ENCODE peak calls at places on chromosomes 7 and 10, in eight cellular contexts. Y is NCI-H1105; M is naive thymus-derived CD4-positive, alpha-beta T cell; R is iris pigment epithelial cell; C is posterior vena cava; S is anterior cingulate cortex; Z is mammary epithelial cell; L is GM23248. G is an unnamed sample.

GRCh38 chr7:87137271-87137670 is 15.0 kb upstream of the DMTF1 start:
- DNase-seq in Y (no peak), M (no peak), R (no peak), C (no peak), S (no peak), Z (no peak), L (no peak), G (no peak)

GRCh38 chr10:92590623-92591549 is 2.0 kb upstream of the KIF11 start:
- DNase-seq in Y (no peak), M (no peak), R (peak), C (no peak), S (peak), Z (no peak), L (peak), G (peak)

GRCh38 chr10:17787087-17787942 is 21.8 kb upstream of the MRC1 start:
- DNase-seq in Y (no peak), M (no peak), R (peak), C (no peak), S (no peak), Z (peak), L (peak), G (peak)

GRCh38 chr10:77702166-77702565 is 64.6 kb upstream of the KCNMA1 start:
- DNase-seq in Y (no peak), M (no peak), R (peak), C (no peak), S (peak), Z (peak), L (peak), G (peak)

GRCh38 chr7:35255417-35255798 is 1.5 kb upstream of the TBX20 start:
- DNase-seq in Y (no peak), M (no peak), R (no peak), C (no peak), S (no peak), Z (no peak), L (no peak), G (no peak)

GRCh38 chr10:1183033-1183396 is 126.8 kb downstream of the WDR37 start:
- DNase-seq in Y (no peak), M (no peak), R (no peak), C (peak), S (no peak), Z (no peak), L (no peak), G (no peak)

GRCh38 chr10:104614245-104614831 is 26.8 kb upstream of the SORCS3 start:
- DNase-seq in Y (no peak), M (peak), R (peak), C (no peak), S (no peak), Z (peak), L (peak), G (peak)

GRCh38 chr10:99345350-99345749 is 16.2 kb downstream of the CNNM1 start:
- DNase-seq in Y (no peak), M (no peak), R (no peak), C (no peak), S (no peak), Z (peak), L (peak), G (no peak)

GRCh38 chr10:27819781-27820531 is 74.3 kb upstream of the MKX start:
- DNase-seq in Y (no peak), M (no peak), R (peak), C (no peak), S (no peak), Z (peak), L (peak), G (peak)

GRCh38 chr7:216360-217300 is 24.3 kb downstream of the FAM20C start:
- DNase-seq in Y (no peak), M (no peak), R (no peak), C (peak), S (no peak), Z (no peak), L (no peak), G (no peak)

GRCh38 chr7:70776627-70777101 is 355.3 kb upstream of the GALNT17 start:
- DNase-seq in Y (no peak), M (no peak), R (no peak), C (no peak), S (peak), Z (peak), L (peak), G (no peak)

GRCh38 chr7:111531993-111532392 is 30.3 kb downstream of the IMMP2L start:
- DNase-seq in Y (no peak), M (no peak), R (peak), C (no peak), S (no peak), Z (no peak), L (peak), G (peak)

GRCh38 chr10:72702868-72703581 is 11.1 kb downstream of the MCU start:
- DNase-seq in Y (no peak), M (no peak), R (no peak), C (no peak), S (no peak), Z (no peak), L (peak), G (no peak)

GRCh38 chr10:43194861-43195260 is 56.6 kb downstream of the CSGALNACT2 start:
- DNase-seq in Y (no peak), M (no peak), R (no peak), C (peak), S (no peak), Z (no peak), L (peak), G (no peak)

GRCh38 chr10:100759331-100759730 is 13.9 kb downstream of the PAX2 start:
- DNase-seq in Y (no peak), M (no peak), R (no peak), C (peak), S (no peak), Z (no peak), L (no peak), G (no peak)

GRCh38 chr10:12589271-12589670 is 239.9 kb downstream of the CAMK1D start:
- DNase-seq in Y (no peak), M (no peak), R (no peak), C (no peak), S (no peak), Z (no peak), L (no peak), G (no peak)

GRCh38 chr10:75401569-75402485 is at the start of gene ZNF503:
- DNase-seq in Y (peak), M (no peak), R (peak), C (peak), S (peak), Z (peak), L (peak), G (peak)

GRCh38 chr7:121960678-121961461 is 87.9 kb downstream of the PTPRZ1 start:
- DNase-seq in Y (no peak), M (no peak), R (peak), C (no peak), S (no peak), Z (peak), L (peak), G (peak)

GRCh38 chr7:143279186-143280098 is 5.3 kb upstream of the TMEM139 start:
- DNase-seq in Y (no peak), M (peak), R (peak), C (no peak), S (peak), Z (peak), L (peak), G (peak)

GRCh38 chr10:11884706-11885423 is 61.7 kb downstream of the PROSER2 start:
- DNase-seq in Y (no peak), M (no peak), R (no peak), C (no peak), S (no peak), Z (peak), L (no peak), G (peak)

GRCh38 chr7:135188298-135188984 is 17.9 kb upstream of the CYREN start:
- DNase-seq in Y (no peak), M (no peak), R (peak), C (peak), S (no peak), Z (peak), L (no peak), G (peak)

GRCh38 chr10:116892873-116893685 is 43.8 kb downstream of the ENO4 start:
- DNase-seq in Y (no peak), M (no peak), R (peak), C (no peak), S (no peak), Z (no peak), L (no peak), G (no peak)

GRCh38 chr10:91635401-91636400 is 2.8 kb upstream of the PPP1R3C start:
- DNase-seq in Y (peak), M (peak), R (peak), C (no peak), S (peak), Z (peak), L (peak), G (peak)

GRCh38 chr7:134548877-134549276 is at the start of gene AKR1B15:
- DNase-seq in Y (no peak), M (no peak), R (peak), C (no peak), S (no peak), Z (peak), L (peak), G (peak)

GRCh38 chr10:132186488-132187413 is at the start of gene DPYSL4:
- DNase-seq in Y (no peak), M (peak), R (no peak), C (no peak), S (peak), Z (no peak), L (peak), G (no peak)

GRCh38 chr7:158442260-158442659 is 145.4 kb downstream of the PTPRN2 start:
- DNase-seq in Y (no peak), M (no peak), R (peak), C (no peak), S (no peak), Z (no peak), L (no peak), G (peak)

GRCh38 chr10:34899161-34899560 is 84.1 kb upstream of the PARD3 start:
- DNase-seq in Y (no peak), M (no peak), R (no peak), C (no peak), S (no peak), Z (no peak), L (no peak), G (no peak)

GRCh38 chr7:153324094-153324493 is 564.5 kb downstream of the ACTR3B start:
- DNase-seq in Y (no peak), M (no peak), R (no peak), C (no peak), S (no peak), Z (no peak), L (no peak), G (no peak)

GRCh38 chr10:126598009-126598408 is 72.5 kb downstream of the C10orf90 start:
- DNase-seq in Y (peak), M (no peak), R (peak), C (no peak), S (no peak), Z (peak), L (peak), G (peak)

GRCh38 chr7:120989571-120990220 is 1.2 kb downstream of the CPED1 start:
- DNase-seq in Y (no peak), M (no peak), R (no peak), C (peak), S (no peak), Z (no peak), L (peak), G (no peak)

GRCh38 chr7:47762207-47762606 is 180.3 kb upstream of the TNS3 start:
- DNase-seq in Y (no peak), M (no peak), R (no peak), C (no peak), S (no peak), Z (no peak), L (no peak), G (no peak)

GRCh38 chr10:125979976-125980375 is 83.6 kb downstream of the FANK1 start:
- DNase-seq in Y (no peak), M (no peak), R (no peak), C (no peak), S (no peak), Z (no peak), L (no peak), G (no peak)

GRCh38 chr7:115217373-115217772 is 295.5 kb downstream of the MDFIC start:
- DNase-seq in Y (no peak), M (peak), R (no peak), C (no peak), S (no peak), Z (no peak), L (peak), G (no peak)

G was measured in epithelial cell of esophagus.